ENCODE peak calls at places on chromosomes 6 and 20, in eight cellular contexts. M is stomach, B is pancreas, I is endodermal cell, G is heart right ventricle, U is trophoblast cell, Y is uterus, W is ovary. X is an unnamed sample. For H3K9me3, the result is how much of the 10 kb centered on the place peaks cover.

GRCh38 chr6:118558811-118559217 is 10.7 kb downstream of the PLN start:
- DNase-seq in M (no peak), U (no peak), G (no peak), I (no peak), Y (no peak), B (no peak), W (no peak), X (no peak)

GRCh38 chr20:23877524-23877923 is 2.0 kb downstream of the CST5 start:
- DNase-seq in Y (no peak), M (no peak), W (no peak), G (no peak), I (no peak), B (no peak), U (no peak), X (no peak)

GRCh38 chr6:19929312-19929711 is 92.1 kb downstream of the ID4 start:
- DNase-seq in M (no peak), W (no peak), G (no peak), B (no peak), Y (no peak), I (no peak), U (no peak), X (no peak)

GRCh38 chr6:5191222-5191621 is 69.5 kb downstream of the LYRM4 start:
- DNase-seq in W (no peak), I (no peak), B (no peak), G (no peak), M (no peak), U (peak), Y (no peak), X (no peak)

GRCh38 chr6:170542031-170542719 is 10.9 kb downstream of the PSMB1 start:
- DNase-seq in W (no peak), Y (no peak), M (no peak), I (no peak), U (peak), B (no peak), G (no peak), X (no peak)

GRCh38 chr6:154352898-154353585 is 3.6 kb downstream of the IPCEF1 start:
- DNase-seq in U (no peak), M (no peak), G (no peak), W (no peak), B (no peak), I (peak), Y (no peak), X (no peak)

GRCh38 chr6:65999288-65999791 is 292.3 kb upstream of the EYS start:
- DNase-seq in W (no peak), B (no peak), I (no peak), G (peak), M (no peak), U (no peak), Y (no peak), X (peak)

GRCh38 chr6:161038229-161039003 is 46.8 kb downstream of the MAP3K4 start:
- DNase-seq in I (no peak), U (peak), W (peak), M (no peak), Y (peak), B (no peak), G (no peak), X (no peak)

GRCh38 chr20:60206259-60206658 is 248.0 kb downstream of the CDH26 start:
- DNase-seq in G (no peak), I (peak), Y (no peak), W (no peak), M (no peak), U (peak), B (no peak), X (no peak)

GRCh38 chr20:34579191-34579661 is 20.7 kb downstream of the MAP1LC3A start:
- DNase-seq in M (peak), Y (peak), G (peak), U (peak), I (no peak), B (no peak), W (no peak), X (peak)

GRCh38 chr6:36954262-36954931 is at the start of gene PI16:
- DNase-seq in U (no peak), G (no peak), M (no peak), I (peak), W (no peak), Y (no peak), B (no peak), X (peak)

GRCh38 chr6:116254297-116254724 is 436 bp upstream of the TSPYL4 start:
- DNase-seq in M (no peak), U (no peak), G (no peak), I (no peak), W (no peak), B (no peak), Y (no peak), X (no peak)

GRCh38 chr6:44664716-44665115 is 277.2 kb downstream of the CDC5L start:
- DNase-seq in Y (no peak), M (peak), G (no peak), W (no peak), U (peak), I (peak), B (no peak), X (no peak)

GRCh38 chr6:113763883-113764282 is 93.3 kb upstream of the MARCKS start:
- DNase-seq in G (no peak), M (no peak), U (peak), I (peak), Y (no peak), B (no peak), W (no peak), X (no peak)

GRCh38 chr6:165146456-165146855 is 162.9 kb downstream of the C6orf118 start:
- DNase-seq in I (peak), G (no peak), M (no peak), B (no peak), W (no peak), U (no peak), Y (no peak), X (no peak)

GRCh38 chr20:54293526-54293925 is 85.6 kb downstream of the PFDN4 start:
- DNase-seq in I (no peak), M (no peak), U (no peak), B (peak), G (no peak), Y (peak), W (no peak), X (no peak)

GRCh38 chr20:51388756-51389542 is 153.6 kb downstream of the NFATC2 start:
- DNase-seq in I (no peak), Y (no peak), U (no peak), G (no peak), M (no peak), W (no peak), B (peak), X (no peak)

GRCh38 chr6:106910999-106911949 is 63.3 kb downstream of the CD24 start:
- DNase-seq in M (peak), U (no peak), W (no peak), Y (no peak), B (no peak), G (no peak), I (no peak), X (no peak)

GRCh38 chr6:144585217-144585814 is 300.2 kb downstream of the UTRN start:
- DNase-seq in M (no peak), U (peak), B (no peak), Y (no peak), W (no peak), G (no peak), I (no peak), X (no peak)

GRCh38 chr6:68252632-68253031 is 382.4 kb upstream of the ADGRB3 start:
- DNase-seq in G (no peak), Y (no peak), B (no peak), I (no peak), U (no peak), W (no peak), M (no peak), X (no peak)

GRCh38 chr6:152118678-152119077 is 311.2 kb downstream of the ESR1 start:
- DNase-seq in I (no peak), G (no peak), M (no peak), U (peak), W (no peak), Y (no peak), B (no peak), X (no peak)

GRCh38 chr6:158161566-158162254 is 6.4 kb downstream of the SERAC1 start:
- DNase-seq in M (no peak), G (no peak), W (no peak), Y (no peak), U (no peak), B (no peak), I (peak), X (no peak)

GRCh38 chr20:49937023-49937929 is 1.1 kb downstream of the RNF114 start:
- DNase-seq in M (no peak), B (no peak), Y (no peak), G (no peak), I (no peak), U (no peak), W (no peak), X (no peak)

GRCh38 chr20:33272155-33272873 is 10.7 kb upstream of the BPIFB1 start:
- DNase-seq in G (no peak), W (no peak), I (peak), U (no peak), B (no peak), Y (no peak), M (no peak), X (no peak)

GRCh38 chr6:109230444-109230843 is 135.1 kb downstream of the CEP57L1 start:
- DNase-seq in Y (no peak), B (no peak), I (no peak), W (no peak), G (no peak), U (no peak), M (no peak), X (peak)

GRCh38 chr6:148873868-148874267 is 127.0 kb downstream of the UST start:
- DNase-seq in M (no peak), B (no peak), I (no peak), U (peak), W (no peak), G (no peak), Y (no peak), X (no peak)

GRCh38 chr6:105982761-105983600 is 103.2 kb upstream of the PRDM1 start:
- DNase-seq in Y (no peak), G (no peak), U (no peak), I (no peak), M (no peak), B (no peak), W (no peak), X (peak)

GRCh38 chr6:14729186-14729871 is 516.5 kb upstream of the JARID2 start:
- DNase-seq in B (no peak), Y (no peak), U (no peak), W (no peak), G (no peak), M (no peak), I (peak), X (no peak)

GRCh38 chr6:77786935-77787629 is 134.2 kb downstream of the MEI4 start:
- DNase-seq in U (no peak), G (no peak), B (no peak), M (no peak), Y (no peak), I (peak), W (no peak), X (no peak)

GRCh38 chr6:42407379-42407778 is 44.3 kb downstream of the TRERF1 start:
- DNase-seq in W (no peak), B (no peak), Y (no peak), I (no peak), U (peak), G (no peak), M (no peak), X (no peak)

GRCh38 chr20:217266-217665 is 9.8 kb upstream of the DEFB129 start:
- DNase-seq in U (no peak), I (no peak), G (no peak), W (no peak), Y (no peak), B (no peak), M (no peak), X (no peak)

GRCh38 chr20:49045440-49046086 is 549 bp upstream of the CSE1L start:
- DNase-seq in Y (no peak), I (no peak), M (peak), B (peak), U (no peak), G (peak), W (peak), X (peak)

GRCh38 chr20:57030611-57031600 is 235.5 kb downstream of the BMP7 start:
- DNase-seq in W (no peak), M (no peak), I (no peak), G (no peak), B (no peak), Y (no peak), U (peak), X (no peak)

GRCh38 chr6:38234934-38235678 is 404.6 kb downstream of the BTBD9 start:
- DNase-seq in G (no peak), I (peak), M (no peak), W (no peak), U (no peak), B (no peak), Y (no peak), X (no peak)

GRCh38 chr6:89928604-89929003 is 34.3 kb downstream of the GJA10 start:
- DNase-seq in W (no peak), M (no peak), G (no peak), Y (no peak), I (no peak), B (no peak), U (no peak), X (no peak)

GRCh38 chr20:44026932-44027685 is 112.5 kb downstream of the TOX2 start:
- DNase-seq in B (no peak), U (no peak), G (no peak), I (no peak), W (no peak), Y (no peak), M (peak), X (no peak)

GRCh38 chr20:17225891-17226409 is 890 bp upstream of the PCSK2 start:
- DNase-seq in Y (no peak), G (peak), W (peak), I (peak), M (no peak), U (no peak), B (peak), X (no peak)

GRCh38 chr6:143743256-143744166 is 65.7 kb downstream of the PHACTR2 start:
- DNase-seq in M (no peak), U (no peak), Y (no peak), G (no peak), I (no peak), B (no peak), W (peak), X (no peak)

GRCh38 chr6:21198032-21198640 is 395.4 kb upstream of the SOX4 start:
- DNase-seq in M (no peak), I (no peak), B (no peak), W (no peak), G (no peak), U (no peak), Y (no peak), X (no peak)

GRCh38 chr6:25949695-25950094 is 12.9 kb upstream of the TRIM38 start:
- DNase-seq in I (no peak), M (no peak), G (no peak), Y (no peak), B (no peak), U (no peak), W (no peak), X (no peak)
- H3K9me3 ChIP-seq in I (under half), M (under half), G (under half), Y (under half), B (under half), U (under half), W (under half), X (under half)

DNA sequence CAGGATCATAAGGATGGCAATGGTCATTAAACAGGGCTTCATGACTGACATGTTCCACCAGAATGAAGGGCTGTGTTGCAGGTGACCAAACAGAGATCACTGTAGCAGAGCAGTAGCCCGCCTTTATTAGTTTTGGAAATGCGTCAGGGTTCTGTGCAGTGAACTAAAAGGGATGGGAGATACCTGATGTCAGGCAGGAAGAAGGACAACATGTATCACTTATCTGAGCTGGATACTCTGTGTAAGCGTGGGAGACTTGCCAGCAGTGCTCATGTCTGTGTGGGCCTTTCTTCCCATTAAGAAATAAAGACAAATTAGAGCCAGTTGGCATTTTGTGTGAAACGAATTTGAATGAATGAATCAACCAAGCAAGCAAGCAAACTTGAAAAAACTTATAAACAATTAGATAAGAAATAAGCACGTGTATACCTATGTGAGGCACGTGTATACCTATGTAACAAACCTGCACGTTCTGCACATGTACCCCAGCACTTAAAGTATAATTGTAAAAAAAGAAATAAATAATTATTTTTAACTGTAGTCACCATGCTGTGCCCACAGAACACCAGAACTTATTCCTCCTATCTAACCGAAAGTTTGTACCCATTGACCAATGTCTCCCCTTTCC is at the start of gene DEFB116:
- DNase-seq in M (no peak), W (no peak), I (no peak), Y (no peak), G (no peak), B (no peak), U (no peak), X (no peak)
- H3K9me3 ChIP-seq in M (under half), W (under half), I (half or more), Y (under half), G (under half), B (under half), U (under half), X (under half)

GRCh38 chr6:167651251-167652041 is 175.3 kb upstream of the AFDN start:
- DNase-seq in U (no peak), G (no peak), M (no peak), I (no peak), Y (no peak), W (no peak), B (no peak), X (no peak)

GRCh38 chr6:167652701-167653095 is 174.0 kb upstream of the AFDN start:
- DNase-seq in I (peak), Y (no peak), U (no peak), W (no peak), M (no peak), B (no peak), G (no peak), X (no peak)

GRCh38 chr6:167652042-167652700 is 174.5 kb upstream of the AFDN start:
- DNase-seq in M (no peak), I (no peak), Y (no peak), G (no peak), U (no peak), W (no peak), B (no peak), X (no peak)

GRCh38 chr6:167649486-167649885 is 177.2 kb upstream of the AFDN start:
- DNase-seq in I (no peak), Y (no peak), G (no peak), U (no peak), M (no peak), B (no peak), W (no peak), X (no peak)

GRCh38 chr6:167650730-167651129 is 176.0 kb upstream of the AFDN start:
- DNase-seq in I (no peak), Y (no peak), W (no peak), G (no peak), M (no peak), B (no peak), U (no peak), X (no peak)
- H3K9me3 ChIP-seq in I (under half), Y (under half), W (under half), G (under half), M (under half), B (under half), U (under half), X (under half)

DNA sequence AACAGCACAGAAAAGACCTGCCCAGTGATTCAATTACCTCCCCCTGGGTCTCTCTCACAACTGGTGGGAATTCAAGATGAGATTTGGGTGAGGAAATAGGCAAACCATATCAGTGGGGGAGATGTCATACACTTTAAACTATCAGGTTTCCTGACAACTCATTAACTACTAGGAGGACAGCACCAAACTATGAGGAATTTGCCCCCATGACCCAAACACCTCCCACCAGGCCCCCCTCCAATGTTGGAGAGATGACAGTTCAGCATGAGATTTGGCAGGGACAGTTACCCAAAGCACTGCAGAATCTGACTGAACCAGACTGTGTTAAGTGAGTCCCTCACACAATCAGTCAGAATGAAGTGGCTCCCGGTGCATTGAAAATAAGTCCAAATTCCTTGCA is 148.0 kb downstream of the TTLL2 start:
- DNase-seq in W (no peak), M (no peak), G (no peak), B (no peak), U (no peak), I (peak), Y (no peak), X (no peak)
- H3K9me3 ChIP-seq in W (under half), M (under half), G (under half), B (under half), U (under half), I (under half), Y (under half), X (under half)

DNA sequence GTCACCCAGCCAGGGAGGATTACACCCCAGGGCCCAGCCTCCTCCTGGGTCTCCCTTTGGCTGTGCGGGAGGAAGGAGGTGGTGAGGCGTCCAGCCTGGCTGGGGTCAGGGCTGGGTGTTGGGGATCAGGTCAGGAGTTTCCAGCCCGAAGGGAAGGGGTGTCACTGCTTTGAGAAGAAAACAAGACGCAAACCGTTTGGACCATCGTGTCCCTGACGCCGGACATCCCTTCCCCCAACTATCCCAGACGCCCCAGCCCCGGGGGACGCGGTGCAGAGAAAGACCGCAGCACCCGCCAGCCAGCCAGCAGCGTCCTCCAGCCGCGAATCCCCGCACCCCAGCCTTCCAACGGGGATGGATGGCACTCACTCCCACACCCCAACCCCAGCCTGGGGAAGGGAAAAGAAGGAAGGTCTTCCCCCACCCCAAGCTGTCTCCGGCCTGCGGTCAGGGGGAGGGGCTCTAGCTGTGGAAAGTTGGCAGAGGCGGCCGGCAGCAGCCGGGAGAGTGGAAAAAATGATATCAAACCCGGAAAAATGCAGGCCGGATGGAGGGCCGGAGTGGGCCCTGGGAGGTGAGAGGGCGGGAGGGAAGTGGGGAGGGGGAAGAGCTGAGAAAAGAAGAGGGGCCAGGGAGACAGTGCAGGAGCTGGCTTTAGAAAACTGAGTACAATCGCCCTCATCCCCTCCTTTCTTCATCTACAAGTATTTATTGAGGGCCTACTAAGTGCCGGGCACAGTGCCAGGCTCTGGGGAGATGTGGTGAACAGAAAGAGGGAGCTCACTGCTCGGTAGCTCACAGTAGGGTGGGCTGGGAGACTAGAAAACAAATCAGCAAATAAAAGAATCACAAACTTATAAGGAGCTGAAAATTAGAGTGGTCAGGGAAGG is 10.6 kb downstream of the REM1 start:
- DNase-seq in M (no peak), W (peak), B (peak), I (no peak), Y (peak), U (no peak), G (peak), X (peak)
- H3K9me3 ChIP-seq in M (under half), W (under half), B (under half), I (under half), Y (under half), U (under half), G (under half), X (under half)

X was measured in Peyer's patch.